ENCODE peak calls at places on chromosomes 2 and 18, in seven cellular contexts. V is head of caudate nucleus, R is Caki2, X is stromal cell of bone marrow, H is NCI-H1105, A is kidney, G is glutamatergic neuron. L is an unnamed sample.

GRCh38 chr18:59748628-59749360 is 51.6 kb upstream of the CCBE1 start:
- DNase-seq in V (no peak), R (no peak), X (peak), H (no peak), A (no peak), G (no peak), L (no peak)

GRCh38 chr2:19700861-19701585 is 200.8 kb downstream of the TTC32 start:
- DNase-seq in V (no peak), R (no peak), X (no peak), H (no peak), A (no peak), G (no peak), L (no peak)

GRCh38 chr2:152648336-152648735 is 68.9 kb downstream of the PRPF40A start:
- DNase-seq in V (no peak), R (no peak), X (no peak), H (no peak), A (no peak), G (no peak), L (no peak)

GRCh38 chr2:201707753-201708152 is 9.3 kb upstream of the MPP4 start:
- DNase-seq in V (no peak), R (no peak), X (peak), H (no peak), A (no peak), G (no peak), L (no peak)

GRCh38 chr18:63844254-63844653 is 43.3 kb upstream of the SERPINB2 start:
- DNase-seq in V (no peak), R (peak), X (peak), H (peak), A (no peak), G (no peak), L (no peak)

GRCh38 chr2:237590272-237591020 is at the start of gene RAB17:
- DNase-seq in V (no peak), R (peak), X (no peak), H (peak), A (peak), G (no peak), L (no peak)

GRCh38 chr2:102032368-102033027 is 40.7 kb downstream of the IL1R2 start:
- DNase-seq in V (no peak), R (no peak), X (no peak), H (no peak), A (no peak), G (no peak), L (no peak)

GRCh38 chr2:9397201-9397600 is 26.1 kb downstream of the ITGB1BP1 start:
- DNase-seq in V (no peak), R (no peak), X (no peak), H (no peak), A (no peak), G (no peak), L (no peak)

GRCh38 chr2:7672027-7672684 is 754.9 kb downstream of the RNF144A start:
- DNase-seq in V (no peak), R (no peak), X (no peak), H (no peak), A (no peak), G (peak), L (peak)

GRCh38 chr2:196967126-196967525 is 40.6 kb upstream of the PGAP1 start:
- DNase-seq in V (no peak), R (no peak), X (peak), H (no peak), A (no peak), G (no peak), L (no peak)

GRCh38 chr2:128381001-128381938 is 62.6 kb upstream of the HS6ST1 start:
- DNase-seq in V (no peak), R (no peak), X (no peak), H (no peak), A (peak), G (no peak), L (no peak)

GRCh38 chr2:241558532-241559488 is at the start of gene BOK:
- DNase-seq in V (peak), R (peak), X (peak), H (peak), A (peak), G (peak), L (no peak)

GRCh38 chr2:3778841-3779505 is 75.6 kb downstream of the DCDC2C start:
- DNase-seq in V (no peak), R (no peak), X (no peak), H (no peak), A (no peak), G (no peak), L (no peak)

GRCh38 chr18:5146093-5146492 is 51.0 kb downstream of the AKAIN1 start:
- DNase-seq in V (no peak), R (no peak), X (no peak), H (no peak), A (no peak), G (no peak), L (no peak)

GRCh38 chr2:11406492-11407381 is 59.2 kb downstream of the E2F6 start:
- DNase-seq in V (peak), R (peak), X (peak), H (no peak), A (no peak), G (no peak), L (no peak)

GRCh38 chr18:26286008-26286407 is 59.8 kb downstream of the TAF4B start:
- DNase-seq in V (no peak), R (no peak), X (no peak), H (no peak), A (no peak), G (no peak), L (no peak)

GRCh38 chr2:46145017-46145416 is 152.2 kb upstream of the EPAS1 start:
- DNase-seq in V (no peak), R (no peak), X (no peak), H (no peak), A (no peak), G (no peak), L (no peak)

GRCh38 chr2:28271914-28272240 is 120.8 kb upstream of the FOSL2 start:
- DNase-seq in V (no peak), R (no peak), X (no peak), H (no peak), A (no peak), G (no peak), L (no peak)

GRCh38 chr2:144381716-144382115 is 138.2 kb downstream of the ZEB2 start:
- DNase-seq in V (no peak), R (no peak), X (no peak), H (no peak), A (no peak), G (no peak), L (no peak)

GRCh38 chr2:235936493-235936892 is 231.7 kb downstream of the GBX2 start:
- DNase-seq in V (no peak), R (no peak), X (no peak), H (no peak), A (no peak), G (no peak), L (no peak)

GRCh38 chr2:165268751-165269150 is 29.5 kb downstream of the SCN2A start:
- DNase-seq in V (no peak), R (no peak), X (no peak), H (no peak), A (no peak), G (no peak), L (no peak)

GRCh38 chr18:49135871-49136270 is 185.1 kb upstream of the SMAD7 start:
- DNase-seq in V (no peak), R (peak), X (peak), H (no peak), A (no peak), G (no peak), L (no peak)

GRCh38 chr2:225319872-225320271 is 79.6 kb upstream of the NYAP2 start:
- DNase-seq in V (no peak), R (no peak), X (no peak), H (no peak), A (no peak), G (no peak), L (no peak)

GRCh38 chr2:109339519-109339991 is 210.6 kb downstream of the SH3RF3 start:
- DNase-seq in V (no peak), R (no peak), X (no peak), H (no peak), A (no peak), G (no peak), L (no peak)

GRCh38 chr2:43018179-43019024 is 208.0 kb downstream of the ZFP36L2 start:
- DNase-seq in V (no peak), R (no peak), X (peak), H (no peak), A (peak), G (no peak), L (no peak)

GRCh38 chr2:21774691-21775090 is 650.9 kb downstream of the TDRD15 start:
- DNase-seq in V (no peak), R (no peak), X (no peak), H (no peak), A (no peak), G (no peak), L (no peak)

GRCh38 chr2:241546771-241547498 is 11.6 kb upstream of the BOK start:
- DNase-seq in V (peak), R (peak), X (peak), H (no peak), A (peak), G (no peak), L (no peak)

GRCh38 chr18:12904012-12904516 is 20.0 kb upstream of the PTPN2 start:
- DNase-seq in V (no peak), R (no peak), X (no peak), H (no peak), A (no peak), G (no peak), L (no peak)